ENCODE peak calls at places on chromosomes 16 and 17, in four cellular contexts. P is PC-9, U is OCI-LY7, F is MM.1S. D is an unnamed sample.

GRCh38 chr17:40443988-40444899 is 994 bp downstream of the IGFBP4 start:
- DNase-seq in P (peak; percentile 43), U (no peak), F (no peak), D (peak; percentile 39)

GRCh38 chr17:82273327-82274133 is at the start of gene CSNK1D:
- DNase-seq in P (peak; percentile 47), U (peak; percentile 95), F (peak; percentile 84), D (peak; percentile 94)

GRCh38 chr17:28488884-28489276 is 15.4 kb downstream of the SLC13A2 start:
- DNase-seq in P (no peak), U (no peak), F (no peak), D (no peak)

GRCh38 chr16:86834451-86835035 is 256.2 kb downstream of the FOXL1 start:
- DNase-seq in P (no peak), U (no peak), F (no peak), D (peak; percentile 66)

GRCh38 chr17:78474631-78475146 is 96.2 kb downstream of the PGS1 start:
- DNase-seq in P (no peak), U (no peak), F (peak; percentile 99), D (no peak)

GRCh38 chr17:48477235-48477634 is 47.2 kb upstream of the SKAP1 start:
- DNase-seq in P (no peak), U (no peak), F (no peak), D (no peak)

GRCh38 chr17:78365561-78366108 is 5.8 kb upstream of the SOCS3 start:
- DNase-seq in P (no peak), U (no peak), F (no peak), D (peak; percentile 98)

GRCh38 chr17:74429604-74430384 is 2.1 kb upstream of the GPRC5C start:
- DNase-seq in P (no peak), U (no peak), F (no peak), D (peak; percentile 41)

GRCh38 chr17:59845595-59846390 is 47.0 kb downstream of the TUBD1 start:
- DNase-seq in P (peak; percentile 100), U (no peak), F (peak; percentile 85), D (peak; percentile 54)

GRCh38 chr16:59412275-59412841 is 678.2 kb upstream of the GOT2 start:
- DNase-seq in P (no peak), U (no peak), F (peak; percentile 9), D (peak; percentile 56)

GRCh38 chr17:42617956-42618431 is 8.5 kb downstream of the TUBG1 start:
- DNase-seq in P (no peak), U (peak; percentile 44), F (peak; percentile 88), D (no peak)

GRCh38 chr17:37310940-37311339 is 64.8 kb upstream of the C17orf78 start:
- DNase-seq in P (no peak), U (no peak), F (no peak), D (no peak)

GRCh38 chr16:52497067-52497816 is 49.7 kb downstream of the TOX3 start:
- DNase-seq in P (no peak), U (no peak), F (no peak), D (no peak)

GRCh38 chr17:76103274-76104139 is at the start of gene EXOC7:
- DNase-seq in P (peak; percentile 69), U (peak; percentile 99), F (peak; percentile 94), D (peak; percentile 97)

GRCh38 chr17:76104140-76104895 is 731 bp upstream of the EXOC7 start:
- DNase-seq in P (no peak), U (no peak), F (no peak), D (peak; percentile 27)

GRCh38 chr17:76104896-76105231 is 1.3 kb upstream of the EXOC7 start:
- DNase-seq in P (no peak), U (no peak), F (no peak), D (no peak)

GRCh38 chr17:76102944-76103273 is 678 bp downstream of the EXOC7 start:
- DNase-seq in P (no peak), U (no peak), F (no peak), D (no peak)

GRCh38 chr17:76107507-76107906 is 3.9 kb upstream of the EXOC7 start:
- DNase-seq in P (no peak), U (peak; percentile 74), F (peak; percentile 36), D (no peak)
- TF ChIP-seq CTCF in P (peak; percentile 32), U (peak; percentile 80), F (no peak), D (no peak)

DNA sequence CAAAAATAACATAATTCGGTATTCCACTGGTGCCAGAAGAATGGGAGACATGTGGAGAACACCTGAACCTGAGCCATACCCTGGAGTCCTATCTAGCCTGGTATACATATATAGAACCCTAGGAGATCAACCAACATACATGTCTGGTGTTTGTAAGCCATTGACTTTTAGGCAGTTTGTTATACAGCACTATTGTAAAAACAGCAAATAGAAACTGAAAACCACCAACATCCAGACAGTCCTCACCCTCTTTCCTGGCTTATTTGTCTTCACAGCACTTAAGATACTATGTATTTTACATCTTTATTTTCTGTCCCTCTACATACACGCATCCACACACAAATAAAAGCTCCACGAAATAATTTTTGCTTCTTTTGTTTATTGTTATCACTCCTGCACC is 404.2 kb upstream of the PMFBP1 start:
- DNase-seq in P (no peak), U (no peak), F (peak; percentile 9), D (no peak)
- H3K9me2 ChIP-seq in P (no peaks in the 10 kb centered on the region), U (no peaks in the 10 kb centered on the region), F (no peaks in the 10 kb centered on the region), D (no peaks in the 10 kb centered on the region)

DNA sequence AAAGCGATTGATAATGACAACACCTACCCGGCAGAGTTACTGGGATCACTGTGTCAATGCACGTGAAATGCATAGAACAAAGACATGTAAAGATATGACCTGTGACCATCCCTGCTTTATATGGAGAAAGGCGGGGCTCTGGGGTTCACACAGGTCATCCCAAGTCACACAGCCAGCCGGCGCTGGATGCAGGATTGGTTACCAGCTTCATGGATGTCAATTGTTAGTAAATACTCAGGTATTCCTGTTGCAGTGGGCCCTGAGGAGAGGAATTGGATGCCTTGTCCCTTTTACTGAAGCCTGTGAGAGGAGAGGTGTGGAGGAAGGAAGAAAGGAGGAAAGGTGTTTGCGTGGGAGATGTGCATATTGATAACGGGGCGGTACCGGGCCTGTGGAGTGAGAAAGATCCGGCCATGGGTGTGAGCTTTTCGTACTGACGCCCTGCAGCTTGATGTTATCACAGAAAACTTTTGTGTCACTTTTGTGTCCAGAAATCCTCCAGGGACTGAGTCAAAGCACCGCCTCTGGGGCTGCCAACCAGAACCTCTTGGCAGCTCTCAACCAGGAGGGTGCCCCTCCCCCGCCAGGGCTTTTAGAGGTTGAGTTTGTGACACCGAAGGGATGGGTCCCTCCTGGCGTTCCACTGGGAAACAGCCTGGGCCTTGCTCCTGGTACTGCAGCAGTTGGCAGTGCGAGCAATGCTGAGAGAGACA is 64.7 kb downstream of the CRISPLD2 start:
- DNase-seq in P (peak; percentile 70), U (no peak), F (no peak), D (no peak)
- H2AFZ ChIP-seq in P (peak overlapping the region; percentile 26), U (no peak overlapping the region), F (no peak overlapping the region), D (peak overlapping the region; percentile 90)

DNA sequence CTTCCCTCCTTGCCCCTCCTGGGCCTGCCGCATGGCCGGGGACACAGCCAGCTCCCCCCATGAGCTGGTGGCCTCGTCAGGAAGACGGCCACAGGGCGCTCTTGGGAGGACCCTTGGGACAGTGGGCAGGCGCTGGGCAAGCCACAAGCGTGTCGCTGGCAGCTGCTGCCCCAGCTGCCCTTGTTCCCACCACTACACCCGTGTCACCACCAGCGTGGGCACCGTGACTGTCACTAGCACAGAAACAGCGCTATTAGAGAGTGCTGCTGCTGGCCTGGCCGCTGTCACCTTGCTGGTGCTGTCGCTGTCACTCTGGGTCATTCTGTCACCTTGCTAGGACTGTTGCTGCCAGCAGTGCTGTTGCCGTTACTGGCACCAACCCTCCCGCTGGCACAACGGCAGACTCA is 47.2 kb downstream of the ZFPM1 start:
- DNase-seq in P (no peak), U (no peak), F (no peak), D (no peak)
- TF ChIP-seq CTCF in P (no peak), U (no peak), F (no peak), D (no peak)

GRCh38 chr16:50152807-50153647 is at the start of gene TENT4B:
- DNase-seq in P (peak; percentile 56), U (peak; percentile 83), F (peak; percentile 78), D (peak; percentile 83)
- H3K9me2 ChIP-seq in P (no peaks in the 10 kb centered on the region), U (no peaks in the 10 kb centered on the region), F (no peaks in the 10 kb centered on the region), D (no peaks in the 10 kb centered on the region)

GRCh38 chr17:56786989-56787482 is 46.7 kb downstream of the C17orf67 start:
- DNase-seq in P (peak; percentile 98), U (peak; percentile 6), F (peak; percentile 80), D (no peak)
- H2AFZ ChIP-seq in P (no peak overlapping the region), U (no peak overlapping the region), F (no peak overlapping the region), D (no peak overlapping the region)

DNA sequence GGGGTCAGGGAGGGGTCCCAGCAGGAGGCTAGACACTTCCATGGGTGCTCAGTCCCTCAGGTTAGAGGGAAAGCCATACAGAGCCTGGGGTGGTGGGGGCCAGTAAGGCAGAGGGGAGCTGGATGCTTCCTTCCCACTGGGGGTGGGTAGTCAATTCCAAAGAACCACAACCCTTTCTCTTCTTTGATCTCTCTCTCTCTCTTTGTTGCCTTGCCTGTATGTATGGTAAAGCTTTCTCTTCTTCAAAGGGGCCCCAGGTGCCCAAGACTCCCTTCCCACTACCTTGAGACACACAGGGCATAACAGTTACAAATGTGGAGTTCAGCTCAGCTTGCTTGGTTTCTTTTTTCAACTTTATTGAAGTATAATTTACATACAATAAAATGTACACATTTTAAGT is 30.5 kb upstream of the C1QL1 start:
- DNase-seq in P (no peak), U (no peak), F (no peak), D (no peak)
- TF ChIP-seq CTCF in P (no peak), U (no peak), F (no peak), D (no peak)

DNA sequence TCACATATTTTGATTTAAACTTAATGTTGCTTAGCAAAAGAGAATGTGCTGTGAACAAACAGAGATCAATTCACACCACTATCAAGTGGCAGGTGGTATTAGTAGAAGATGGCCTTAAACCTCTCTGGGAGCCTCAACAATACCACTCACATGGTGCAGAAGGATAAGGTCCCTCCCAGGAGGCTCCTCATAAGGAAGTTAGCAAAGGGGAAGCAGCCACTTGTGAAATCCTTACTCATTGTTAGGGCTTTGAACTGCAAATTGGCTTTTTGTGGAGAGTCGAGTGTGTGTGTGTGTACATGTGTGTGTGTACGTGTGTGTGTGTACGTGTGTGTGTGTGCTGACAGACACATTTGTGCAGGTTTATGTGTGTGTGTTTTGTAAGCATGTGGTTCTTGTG is 48.9 kb upstream of the ASIC2 start:
- DNase-seq in P (no peak), U (no peak), F (no peak), D (no peak)
- H3K9me2 ChIP-seq in P (no peaks in the 10 kb centered on the region), U (no peaks in the 10 kb centered on the region), F (no peaks in the 10 kb centered on the region), D (peaks cover 24% of the 10 kb centered on the region)

GRCh38 chr16:69486272-69486671 is 61.9 kb downstream of the CYB5B start:
- DNase-seq in P (no peak), U (no peak), F (no peak), D (no peak)
- H2AFZ ChIP-seq in P (no peak overlapping the region), U (no peak overlapping the region), F (no peak overlapping the region), D (no peak overlapping the region)

DNA sequence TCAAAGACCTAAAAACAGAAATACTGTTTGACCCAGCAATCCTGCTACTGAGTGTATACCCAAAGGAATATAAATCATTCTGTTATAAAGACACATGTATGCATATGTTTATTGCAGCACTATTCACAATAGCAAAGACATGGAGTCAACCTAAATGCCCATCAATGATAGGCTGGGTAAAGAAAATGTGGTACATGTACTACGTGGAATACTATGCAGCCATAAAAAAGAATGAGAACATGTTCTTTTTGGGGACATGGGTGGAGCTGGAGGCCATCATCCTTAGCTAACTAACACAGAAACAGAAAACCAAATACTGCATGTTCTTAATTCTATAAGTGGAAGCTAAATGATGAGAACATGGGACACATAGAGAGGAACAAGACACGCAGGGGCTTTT is 155.2 kb upstream of the KCNJ16 start:
- DNase-seq in P (no peak), U (no peak), F (no peak), D (no peak)
- TF ChIP-seq CTCF in P (no peak), U (no peak), F (no peak), D (no peak)